ENCODE peak calls at places on chromosomes 13 and 19, in five cellular contexts. Z, U, F, E and N are unnamed samples.

GRCh38 chr19:55578761-55579747 is 1.6 kb downstream of the ZNF579 start:
- DNase-seq in E (no peak), F (no peak), U (no peak), Z (no peak), N (no peak)

GRCh38 chr19:29550896-29551295 is 25.1 kb downstream of the VSTM2B start:
- DNase-seq in U (no peak), Z (no peak), F (no peak), E (no peak), N (no peak)

GRCh38 chr19:56253737-56254136 is 18.8 kb upstream of the EDDM13 start:
- DNase-seq in E (peak), U (peak), F (no peak), Z (peak), N (peak)

GRCh38 chr19:47356900-47357299 is 7.8 kb downstream of the DHX34 start:
- DNase-seq in Z (no peak), U (no peak), E (no peak), F (no peak), N (no peak)

GRCh38 chr13:44703371-44703770 is 127.2 kb upstream of the TSC22D1 start:
- DNase-seq in E (peak), F (no peak), U (no peak), Z (no peak), N (no peak)

GRCh38 chr19:782195-783043 is 14.8 kb upstream of the PTBP1 start:
- DNase-seq in E (peak), U (no peak), Z (no peak), F (no peak), N (no peak)

GRCh38 chr13:44413095-44413494 is 39.5 kb downstream of the SERP2 start:
- DNase-seq in U (no peak), E (no peak), F (no peak), Z (no peak), N (no peak)

GRCh38 chr19:46428278-46429141 is at the start of gene PNMA8C:
- DNase-seq in Z (no peak), U (peak), E (peak), F (peak), N (no peak)

GRCh38 chr19:30670562-30671513 is 298.7 kb downstream of the ZNF536 start:
- DNase-seq in F (no peak), E (no peak), Z (no peak), U (no peak), N (no peak)

GRCh38 chr19:3343619-3344502 is 22.5 kb upstream of the NFIC start:
- DNase-seq in Z (peak), E (peak), U (peak), F (no peak), N (peak)

GRCh38 chr19:28868836-28869235 is 344.1 kb downstream of the UQCRFS1 start:
- DNase-seq in Z (no peak), F (no peak), E (no peak), U (no peak), N (no peak)

GRCh38 chr13:79589605-79590511 is 108.9 kb downstream of the NDFIP2 start:
- DNase-seq in Z (no peak), E (no peak), F (no peak), U (no peak), N (no peak)

GRCh38 chr19:33486936-33487793 is 34.4 kb downstream of the PEPD start:
- DNase-seq in U (no peak), Z (no peak), E (no peak), F (no peak), N (no peak)

GRCh38 chr19:49430678-49431329 is 5.6 kb downstream of the GFY start:
- DNase-seq in E (no peak), U (no peak), Z (no peak), F (no peak), N (no peak)

GRCh38 chr13:24215732-24216131 is 55.2 kb downstream of the SPATA13 start:
- DNase-seq in F (no peak), E (no peak), U (no peak), Z (no peak), N (peak)

GRCh38 chr19:4058696-4059492 is 7.8 kb downstream of the ZBTB7A start:
- DNase-seq in E (no peak), F (no peak), Z (no peak), U (no peak), N (no peak)

GRCh38 chr19:10193666-10194499 is 870 bp downstream of the DNMT1 start:
- DNase-seq in F (peak), Z (no peak), E (peak), U (no peak), N (no peak)

GRCh38 chr19:11767633-11768133 is 883 bp downstream of the ZNF441 start:
- DNase-seq in F (no peak), Z (peak), U (no peak), E (peak), N (no peak)

GRCh38 chr19:46466536-46467199 is 4.7 kb downstream of the PNMA8A start:
- DNase-seq in U (no peak), Z (no peak), F (no peak), E (peak), N (peak)

GRCh38 chr19:18496167-18496979 is 25.5 kb downstream of the ELL start:
- DNase-seq in F (peak), E (peak), Z (no peak), U (peak), N (no peak)

GRCh38 chr19:5903054-5903501 is 512 bp downstream of the NDUFA11 start:
- DNase-seq in U (peak), E (peak), F (peak), Z (no peak), N (peak)

GRCh38 chr19:45553464-45553863 is 31.1 kb downstream of the OPA3 start:
- DNase-seq in E (no peak), U (no peak), Z (no peak), F (no peak), N (no peak)

GRCh38 chr13:45361596-45362206 is 20.7 kb upstream of the TPT1 start:
- DNase-seq in F (no peak), Z (no peak), E (no peak), U (no peak), N (no peak)

GRCh38 chr19:2207991-2208860 is 27.9 kb downstream of the PLEKHJ1 start:
- DNase-seq in E (peak), Z (no peak), F (no peak), U (peak), N (no peak)

GRCh38 chr19:38924383-38924782 is 6.2 kb downstream of the SARS2 start:
- DNase-seq in U (no peak), Z (no peak), E (no peak), F (no peak), N (no peak)

GRCh38 chr13:40342901-40343300 is 323.5 kb downstream of the FOXO1 start:
- DNase-seq in F (no peak), Z (no peak), U (no peak), E (no peak), N (no peak)

GRCh38 chr13:36428083-36428482 is 4.2 kb upstream of the CCNA1 start:
- DNase-seq in E (no peak), F (no peak), Z (no peak), U (no peak), N (no peak)

GRCh38 chr19:36215276-36216171 is 618 bp downstream of the ZNF146 start:
- DNase-seq in Z (no peak), E (peak), F (no peak), U (no peak), N (no peak)

GRCh38 chr19:14086098-14086497 is 515 bp upstream of the C19orf67 start:
- DNase-seq in Z (no peak), E (no peak), F (no peak), U (no peak), N (no peak)

GRCh38 chr13:49679244-49679643 is 12.0 kb downstream of the EBPL start:
- DNase-seq in E (no peak), Z (peak), U (no peak), F (no peak), N (no peak)

GRCh38 chr13:98274921-98275487 is 97.9 kb upstream of the RNF113B start:
- DNase-seq in Z (no peak), F (no peak), U (no peak), E (no peak), N (no peak)

GRCh38 chr19:38650180-38650775 is 2.8 kb downstream of the ACTN4 start:
- DNase-seq in E (no peak), Z (no peak), F (no peak), U (no peak), N (no peak)

GRCh38 chr13:46866150-46866549 is 30.7 kb downstream of the HTR2A start:
- DNase-seq in U (peak), F (no peak), E (no peak), Z (peak), N (no peak)

GRCh38 chr19:3459322-3459881 is 20.9 kb downstream of the SMIM24 start:
- DNase-seq in Z (no peak), F (no peak), E (peak), U (peak), N (peak)

GRCh38 chr19:11172576-11172975 is 17.0 kb upstream of the SPC24 start:
- DNase-seq in E (no peak), Z (no peak), F (no peak), U (no peak), N (no peak)